ENCODE peak calls at places on chromosomes 2 and 18, in five cellular contexts. One of them, this sample, is unnamed.

GRCh38 chr18:3985030-3985429 is 470.1 kb downstream of the DLGAP1 start:
- DNase-seq in lower leg skin: no peak
- DNase-seq in HTR-8/SVneo: no peak
- DNase-seq in lung: no peak
- DNase-seq in sigmoid colon: no peak
- DNase-seq in this sample: no peak

GRCh38 chr2:128446049-128446811 is 127.6 kb upstream of the HS6ST1 start:
- DNase-seq in lower leg skin: peak
- DNase-seq in HTR-8/SVneo: no peak
- DNase-seq in lung: no peak
- DNase-seq in sigmoid colon: peak
- DNase-seq in this sample: peak

GRCh38 chr2:97718942-97719341 is 5.6 kb downstream of the ZAP70 start:
- DNase-seq in lower leg skin: no peak
- DNase-seq in HTR-8/SVneo: no peak
- DNase-seq in lung: no peak
- DNase-seq in sigmoid colon: no peak
- DNase-seq in this sample: no peak

GRCh38 chr2:224432003-224432574 is 30.2 kb upstream of the FAM124B start:
- DNase-seq in lower leg skin: no peak
- DNase-seq in HTR-8/SVneo: no peak
- DNase-seq in lung: no peak
- DNase-seq in sigmoid colon: no peak
- DNase-seq in this sample: peak

GRCh38 chr2:124798551-124798950 is 773.5 kb downstream of the CNTNAP5 start:
- DNase-seq in lower leg skin: no peak
- DNase-seq in HTR-8/SVneo: no peak
- DNase-seq in lung: no peak
- DNase-seq in sigmoid colon: no peak
- DNase-seq in this sample: no peak

GRCh38 chr18:26911840-26912239 is 46.3 kb upstream of the AQP4 start:
- DNase-seq in lower leg skin: no peak
- DNase-seq in HTR-8/SVneo: no peak
- DNase-seq in lung: peak
- DNase-seq in sigmoid colon: no peak
- DNase-seq in this sample: no peak

GRCh38 chr2:8993902-8994278 is 9.6 kb downstream of the MBOAT2 start:
- DNase-seq in lower leg skin: no peak
- DNase-seq in HTR-8/SVneo: no peak
- DNase-seq in lung: no peak
- DNase-seq in sigmoid colon: no peak
- DNase-seq in this sample: no peak

GRCh38 chr2:197198890-197199289 is 111.7 kb downstream of the ANKRD44 start:
- DNase-seq in lower leg skin: no peak
- DNase-seq in HTR-8/SVneo: no peak
- DNase-seq in lung: peak
- DNase-seq in sigmoid colon: no peak
- DNase-seq in this sample: no peak

GRCh38 chr2:214547931-214548330 is 137.1 kb downstream of the VWC2L start:
- DNase-seq in lower leg skin: no peak
- DNase-seq in HTR-8/SVneo: no peak
- DNase-seq in lung: no peak
- DNase-seq in sigmoid colon: no peak
- DNase-seq in this sample: no peak

GRCh38 chr2:8469709-8470493 is 212.0 kb upstream of the ID2 start:
- DNase-seq in lower leg skin: peak
- DNase-seq in HTR-8/SVneo: no peak
- DNase-seq in lung: no peak
- DNase-seq in sigmoid colon: peak
- DNase-seq in this sample: no peak

GRCh38 chr18:68428026-68428425 is 286.9 kb downstream of the TMX3 start:
- DNase-seq in lower leg skin: no peak
- DNase-seq in HTR-8/SVneo: peak
- DNase-seq in lung: no peak
- DNase-seq in sigmoid colon: no peak
- DNase-seq in this sample: no peak

GRCh38 chr2:121266543-121267106 is 18.4 kb downstream of the TFCP2L1 start:
- DNase-seq in lower leg skin: peak
- DNase-seq in HTR-8/SVneo: no peak
- DNase-seq in lung: no peak
- DNase-seq in sigmoid colon: no peak
- DNase-seq in this sample: no peak

GRCh38 chr2:17578466-17578928 is 38.0 kb downstream of the VSNL1 start:
- DNase-seq in lower leg skin: no peak
- DNase-seq in HTR-8/SVneo: no peak
- DNase-seq in lung: no peak
- DNase-seq in sigmoid colon: no peak
- DNase-seq in this sample: no peak

GRCh38 chr2:128187032-128187654 is 96.1 kb downstream of the UGGT1 start:
- DNase-seq in lower leg skin: no peak
- DNase-seq in HTR-8/SVneo: no peak
- DNase-seq in lung: no peak
- DNase-seq in sigmoid colon: no peak
- DNase-seq in this sample: no peak

GRCh38 chr2:218645126-218645525 is 14.3 kb downstream of the ZNF142 start:
- DNase-seq in lower leg skin: no peak
- DNase-seq in HTR-8/SVneo: no peak
- DNase-seq in lung: no peak
- DNase-seq in sigmoid colon: no peak
- DNase-seq in this sample: no peak

GRCh38 chr2:4024561-4024960 is 321.2 kb downstream of the DCDC2C start:
- DNase-seq in lower leg skin: no peak
- DNase-seq in HTR-8/SVneo: no peak
- DNase-seq in lung: no peak
- DNase-seq in sigmoid colon: no peak
- DNase-seq in this sample: peak

GRCh38 chr2:118130385-118130784 is 42.1 kb downstream of the INSIG2 start:
- DNase-seq in lower leg skin: no peak
- DNase-seq in HTR-8/SVneo: no peak
- DNase-seq in lung: no peak
- DNase-seq in sigmoid colon: no peak
- DNase-seq in this sample: no peak

GRCh38 chr2:41920181-41920580 is 127.6 kb upstream of the PKDCC start:
- DNase-seq in lower leg skin: no peak
- DNase-seq in HTR-8/SVneo: no peak
- DNase-seq in lung: no peak
- DNase-seq in sigmoid colon: no peak
- DNase-seq in this sample: no peak

GRCh38 chr2:96306370-96306769 is 1.0 kb upstream of the SNRNP200 start:
- DNase-seq in lower leg skin: no peak
- DNase-seq in HTR-8/SVneo: no peak
- DNase-seq in lung: no peak
- DNase-seq in sigmoid colon: no peak
- DNase-seq in this sample: no peak

GRCh38 chr2:160019374-160020098 is 42.9 kb downstream of the PLA2R1 start:
- DNase-seq in lower leg skin: no peak
- DNase-seq in HTR-8/SVneo: no peak
- DNase-seq in lung: no peak
- DNase-seq in sigmoid colon: no peak
- DNase-seq in this sample: no peak

GRCh38 chr2:96239745-96240264 is 26.0 kb downstream of the TMEM127 start:
- DNase-seq in lower leg skin: no peak
- DNase-seq in HTR-8/SVneo: no peak
- DNase-seq in lung: no peak
- DNase-seq in sigmoid colon: peak
- DNase-seq in this sample: no peak

GRCh38 chr2:85732467-85733120 is 21.2 kb upstream of the ATOH8 start:
- DNase-seq in lower leg skin: no peak
- DNase-seq in HTR-8/SVneo: no peak
- DNase-seq in lung: no peak
- DNase-seq in sigmoid colon: peak
- DNase-seq in this sample: no peak

GRCh38 chr2:8238521-8239230 is 443.2 kb upstream of the ID2 start:
- DNase-seq in lower leg skin: no peak
- DNase-seq in HTR-8/SVneo: no peak
- DNase-seq in lung: no peak
- DNase-seq in sigmoid colon: no peak
- DNase-seq in this sample: no peak

GRCh38 chr2:181904022-181904632 is 12.6 kb downstream of the ITPRID2 start:
- DNase-seq in lower leg skin: no peak
- DNase-seq in HTR-8/SVneo: peak
- DNase-seq in lung: no peak
- DNase-seq in sigmoid colon: no peak
- DNase-seq in this sample: no peak

GRCh38 chr18:22175326-22175725 is 5.9 kb downstream of the GATA6 start:
- DNase-seq in lower leg skin: no peak
- DNase-seq in HTR-8/SVneo: no peak
- DNase-seq in lung: no peak
- DNase-seq in sigmoid colon: no peak
- DNase-seq in this sample: no peak

GRCh38 chr2:230784840-230785239 is 72.2 kb downstream of the CAB39 start:
- DNase-seq in lower leg skin: no peak
- DNase-seq in HTR-8/SVneo: no peak
- DNase-seq in lung: no peak
- DNase-seq in sigmoid colon: no peak
- DNase-seq in this sample: no peak

GRCh38 chr18:54918060-54918459 is 41.2 kb downstream of the CCDC68 start:
- DNase-seq in lower leg skin: no peak
- DNase-seq in HTR-8/SVneo: no peak
- DNase-seq in lung: no peak
- DNase-seq in sigmoid colon: no peak
- DNase-seq in this sample: no peak

GRCh38 chr2:20829861-20830260 is 7.0 kb upstream of the LDAH start:
- DNase-seq in lower leg skin: no peak
- DNase-seq in HTR-8/SVneo: no peak
- DNase-seq in lung: no peak
- DNase-seq in sigmoid colon: no peak
- DNase-seq in this sample: no peak

GRCh38 chr2:96264656-96265348 is 995 bp downstream of the TMEM127 start:
- DNase-seq in lower leg skin: no peak
- DNase-seq in HTR-8/SVneo: peak
- DNase-seq in lung: peak
- DNase-seq in sigmoid colon: peak
- DNase-seq in this sample: no peak

This sample was measured in esophagus muscularis mucosa.